ENCODE peak calls at places on chromosomes 12 and 14, in eight cellular contexts. L is IMR-90, C is non-pigmented ciliary epithelial cell, J is hepatocyte, A is EL, G is Caco-2, Y is pons, Z is hippocampal formation. V is an unnamed sample.
A peak's percentile ranks its signal among the peaks of the same experiment; 100 is the strongest.

GRCh38 chr14:51396222-51396815 is 156.3 kb downstream of the TMX1 start:
- DNase-seq in J (no peak), C (peak; percentile 91), A (peak; percentile 99), L (peak; percentile 98), Y (no peak), Z (no peak), G (no peak), V (peak; percentile 98)

GRCh38 chr12:40342010-40342409 is 117.2 kb downstream of the LRRK2 start:
- DNase-seq in L (no peak), J (no peak), Y (no peak), A (no peak), G (no peak), C (no peak), Z (no peak), V (no peak)

GRCh38 chr14:23284654-23285529 is 1.0 kb downstream of the HOMEZ start:
- DNase-seq in J (peak; percentile 28), C (no peak), Y (peak; percentile 37), A (peak; percentile 27), G (no peak), Z (no peak), L (peak; percentile 12), V (peak; percentile 10)

GRCh38 chr12:22459872-22460490 is 84.4 kb downstream of the C2CD5 start:
- DNase-seq in Y (peak; percentile 73), C (no peak), Z (no peak), J (peak; percentile 72), A (peak; percentile 45), L (peak; percentile 54), G (no peak), V (peak; percentile 43)

GRCh38 chr14:31843361-31844091 is 233.6 kb upstream of the ARHGAP5 start:
- DNase-seq in Y (no peak), G (no peak), Z (no peak), C (no peak), J (no peak), A (no peak), L (peak; percentile 19), V (no peak)

GRCh38 chr14:73170686-73171085 is 34.4 kb downstream of the PSEN1 start:
- DNase-seq in Y (no peak), L (no peak), A (no peak), Z (no peak), J (no peak), G (no peak), C (no peak), V (no peak)

GRCh38 chr12:67804168-67804567 is 155.6 kb downstream of the DYRK2 start:
- DNase-seq in L (no peak), A (no peak), G (no peak), C (no peak), Z (no peak), Y (no peak), J (no peak), V (peak; percentile 63)

GRCh38 chr12:88703790-88704189 is 123.5 kb upstream of the KITLG start:
- DNase-seq in G (no peak), Z (no peak), Y (no peak), A (peak; percentile 70), L (no peak), J (no peak), C (no peak), V (peak; percentile 9)

GRCh38 chr14:80047761-80048160 is 163.5 kb downstream of the DIO2 start:
- DNase-seq in J (no peak), Y (no peak), Z (no peak), G (no peak), A (no peak), L (no peak), C (no peak), V (no peak)

GRCh38 chr14:78313499-78313898 is 143.3 kb downstream of the NRXN3 start:
- DNase-seq in A (no peak), Z (no peak), J (no peak), L (no peak), Y (no peak), C (no peak), G (no peak), V (no peak)

GRCh38 chr12:14885718-14886201 is at the start of gene MGP:
- DNase-seq in Y (peak; percentile 28), Z (no peak), L (peak; percentile 18), A (peak; percentile 10), J (peak; percentile 37), G (no peak), C (no peak), V (peak; percentile 83)

GRCh38 chr14:72607386-72608125 is 286.3 kb downstream of the DPF3 start:
- DNase-seq in C (no peak), A (peak; percentile 80), Y (no peak), G (no peak), J (no peak), Z (no peak), L (peak; percentile 45), V (peak; percentile 56)

GRCh38 chr14:67943947-67944346 is 124.4 kb downstream of the RAD51B start:
- DNase-seq in C (peak; percentile 62), A (peak; percentile 84), Z (no peak), L (peak; percentile 87), Y (peak; percentile 86), G (peak; percentile 75), J (peak; percentile 93), V (peak; percentile 84)

GRCh38 chr14:103828315-103828967 is 18.9 kb downstream of the PPP1R13B start:
- DNase-seq in A (no peak), C (no peak), J (peak; percentile 23), L (peak; percentile 23), Y (no peak), Z (no peak), G (no peak), V (no peak)

GRCh38 chr12:51798507-51798906 is 50.0 kb downstream of the FIGNL2 start:
- DNase-seq in A (no peak), G (no peak), C (no peak), L (no peak), Y (no peak), J (no peak), Z (no peak), V (no peak)

GRCh38 chr12:90622431-90622830 is 332.5 kb downstream of the CCER1 start:
- DNase-seq in A (no peak), L (peak; percentile 56), J (no peak), Y (no peak), C (no peak), G (no peak), Z (no peak), V (peak; percentile 1)

GRCh38 chr12:89817501-89818226 is 109.0 kb upstream of the ATP2B1 start:
- DNase-seq in G (no peak), Y (no peak), L (peak; percentile 25), A (no peak), C (no peak), J (no peak), Z (no peak), V (no peak)

GRCh38 chr12:24014240-24014639 is 64.8 kb upstream of the SOX5 start:
- DNase-seq in J (no peak), G (no peak), C (no peak), Y (no peak), Z (no peak), L (no peak), A (no peak), V (no peak)

GRCh38 chr14:53954551-53955233 is 1.9 kb downstream of the BMP4 start:
- DNase-seq in A (peak; percentile 60), C (no peak), Y (no peak), G (no peak), J (peak; percentile 47), Z (no peak), L (peak; percentile 36), V (peak; percentile 71)

GRCh38 chr12:24901975-24902461 is 46.9 kb downstream of the BCAT1 start:
- DNase-seq in L (no peak), G (no peak), C (no peak), A (no peak), J (no peak), Y (peak; percentile 78), Z (peak; percentile 50), V (no peak)

GRCh38 chr14:102778616-102779351 is 1.5 kb downstream of the TRAF3 start:
- DNase-seq in Y (peak; percentile 44), Z (no peak), J (no peak), L (peak; percentile 19), C (no peak), G (no peak), A (no peak), V (no peak)

GRCh38 chr12:6961695-6962284 is 8.7 kb downstream of the PHB2 start:
- DNase-seq in G (peak; percentile 90), Y (no peak), L (peak; percentile 77), A (peak; percentile 76), J (peak; percentile 89), C (no peak), Z (no peak), V (peak; percentile 68)

GRCh38 chr14:32757568-32757967 is 181.1 kb upstream of the NPAS3 start:
- DNase-seq in Z (no peak), G (no peak), A (no peak), J (no peak), Y (no peak), L (no peak), C (no peak), V (no peak)

GRCh38 chr12:31518680-31519227 is 72.2 kb downstream of the DENND5B start:
- DNase-seq in Z (no peak), Y (peak; percentile 58), J (peak; percentile 58), G (no peak), L (peak; percentile 100), A (peak; percentile 99), C (peak; percentile 99), V (peak; percentile 98)

GRCh38 chr14:77086951-77087350 is 11.1 kb upstream of the CIPC start:
- DNase-seq in J (no peak), Z (no peak), Y (no peak), L (no peak), C (no peak), A (no peak), G (no peak), V (no peak)

GRCh38 chr14:103084021-103084919 is at the start of gene LBHD2:
- DNase-seq in Y (no peak), A (no peak), C (no peak), J (no peak), Z (no peak), L (peak; percentile 17), G (no peak), V (no peak)

GRCh38 chr12:81468206-81468605 is 290.9 kb downstream of the PPFIA2 start:
- DNase-seq in A (peak; percentile 2), Z (no peak), L (peak; percentile 1), C (no peak), Y (peak; percentile 24), J (no peak), G (no peak), V (no peak)

GRCh38 chr14:92638904-92639303 is 109.5 kb downstream of the LGMN start:
- DNase-seq in C (no peak), Z (no peak), A (no peak), G (no peak), Y (no peak), J (no peak), L (no peak), V (no peak)

GRCh38 chr12:110582286-110583136 is 607 bp downstream of the PPTC7 start:
- DNase-seq in L (peak; percentile 33), Y (peak; percentile 44), J (peak; percentile 69), C (no peak), Z (peak; percentile 64), A (peak; percentile 53), G (peak; percentile 48), V (peak; percentile 71)

GRCh38 chr12:124588689-124589318 is 21.4 kb upstream of the NCOR2 start:
- DNase-seq in Y (peak; percentile 65), Z (no peak), L (peak; percentile 81), G (no peak), J (no peak), A (peak; percentile 60), C (no peak), V (peak; percentile 75)

GRCh38 chr12:7483343-7483742 is 20.2 kb downstream of the CD163 start:
- DNase-seq in C (no peak), G (no peak), J (no peak), L (no peak), A (no peak), Z (no peak), Y (no peak), V (peak; percentile 47)

GRCh38 chr14:64946310-64947045 is 3.9 kb upstream of the GPX2 start:
- DNase-seq in C (no peak), G (no peak), A (no peak), L (no peak), Z (no peak), J (no peak), Y (no peak), V (no peak)

GRCh38 chr14:62015248-62015647 is 253.0 kb downstream of the SNAPC1 start:
- DNase-seq in L (peak; percentile 45), J (no peak), C (no peak), A (peak; percentile 60), Z (no peak), Y (no peak), G (no peak), V (no peak)

GRCh38 chr12:5661820-5662219 is 229.9 kb downstream of the NTF3 start:
- DNase-seq in A (no peak), L (no peak), J (peak; percentile 37), G (no peak), C (no peak), Z (no peak), Y (no peak), V (no peak)